ENCODE peak calls at places on chromosome 10, in seven cellular contexts. V, A, T, M, O, F and Z are unnamed samples.

GRCh38 chr10:30542001-30542861 is 87.3 kb downstream of the LYZL2 start:
- DNase-seq in T (no peak), O (no peak), V (no peak), A (peak), F (no peak), M (no peak), Z (no peak)

GRCh38 chr10:35961501-35961900 is 319.4 kb upstream of the FZD8 start:
- DNase-seq in T (no peak), V (no peak), O (no peak), F (peak), A (no peak), M (peak), Z (no peak)

GRCh38 chr10:45091968-45092367 is 91.2 kb downstream of the ZNF22 start:
- DNase-seq in T (no peak), M (no peak), A (no peak), V (no peak), F (no peak), O (peak), Z (no peak)

GRCh38 chr10:114311496-114312195 is 72.6 kb downstream of the VWA2 start:
- DNase-seq in T (peak), F (no peak), O (no peak), M (no peak), V (no peak), A (no peak), Z (no peak)

GRCh38 chr10:109966961-109967738 is 40.6 kb upstream of the ADD3 start:
- DNase-seq in M (peak), A (no peak), T (no peak), V (no peak), O (peak), F (peak), Z (peak)

GRCh38 chr10:48431871-48432270 is 125.4 kb downstream of the MAPK8 start:
- DNase-seq in O (no peak), A (no peak), M (peak), F (no peak), V (no peak), T (no peak), Z (no peak)

GRCh38 chr10:3873728-3874461 is 88.9 kb upstream of the KLF6 start:
- DNase-seq in O (no peak), A (peak), M (peak), T (no peak), V (no peak), F (no peak), Z (peak)

GRCh38 chr10:69716711-69717560 is 84.8 kb upstream of the COL13A1 start:
- DNase-seq in M (peak), O (no peak), F (peak), T (no peak), V (no peak), A (peak), Z (no peak)

GRCh38 chr10:29780096-29780495 is 145.3 kb upstream of the SVIL start:
- DNase-seq in T (no peak), F (no peak), O (no peak), M (no peak), V (no peak), A (no peak), Z (no peak)

GRCh38 chr10:133158756-133159610 is 1.0 kb upstream of the KNDC1 start:
- DNase-seq in F (no peak), O (no peak), T (peak), M (no peak), A (no peak), V (no peak), Z (no peak)

GRCh38 chr10:101833466-101833865 is 10.1 kb downstream of the KCNIP2 start:
- DNase-seq in F (no peak), A (no peak), T (peak), M (no peak), V (no peak), O (no peak), Z (no peak)

GRCh38 chr10:24207781-24208611 is 942 bp upstream of the KIAA1217 start:
- DNase-seq in F (peak), A (no peak), M (peak), T (no peak), O (no peak), V (no peak), Z (peak)

GRCh38 chr10:6592080-6592479 is 12.0 kb upstream of the PRKCQ start:
- DNase-seq in O (no peak), T (no peak), M (no peak), V (no peak), F (no peak), A (no peak), Z (no peak)

GRCh38 chr10:35339946-35340345 is 3.6 kb downstream of the CCNY start:
- DNase-seq in A (peak), V (no peak), F (peak), T (no peak), M (no peak), O (peak), Z (no peak)

GRCh38 chr10:70664702-70665195 is 7.6 kb upstream of the ADAMTS14 start:
- DNase-seq in M (peak), T (no peak), O (no peak), F (peak), A (no peak), V (no peak), Z (peak)

GRCh38 chr10:78035025-78035424 is 1.4 kb downstream of the RPS24 start:
- DNase-seq in O (no peak), V (no peak), F (peak), M (peak), A (no peak), T (no peak), Z (no peak)

GRCh38 chr10:69090687-69091450 is 3.0 kb downstream of the SRGN start:
- DNase-seq in T (no peak), F (peak), V (no peak), M (no peak), A (no peak), O (no peak), Z (peak)

GRCh38 chr10:50396491-50397311 is 145.4 kb upstream of the ASAH2 start:
- DNase-seq in A (peak), T (no peak), V (no peak), O (no peak), M (peak), F (peak), Z (peak)

GRCh38 chr10:59006511-59007306 is 169.7 kb upstream of the PHYHIPL start:
- DNase-seq in V (no peak), M (peak), F (peak), T (no peak), A (peak), O (no peak), Z (peak)

GRCh38 chr10:58951087-58951486 is 225.4 kb upstream of the PHYHIPL start:
- DNase-seq in V (no peak), O (no peak), T (no peak), M (no peak), A (no peak), F (no peak), Z (no peak)

GRCh38 chr10:79328737-79329504 is 18.3 kb upstream of the PPIF start:
- DNase-seq in T (peak), O (no peak), V (no peak), M (peak), F (peak), A (no peak), Z (no peak)

GRCh38 chr10:100022403-100022802 is 12.7 kb upstream of the DNMBP start:
- DNase-seq in A (no peak), V (no peak), O (peak), T (no peak), M (peak), F (peak), Z (peak)

GRCh38 chr10:106189254-106189653 is 975.3 kb downstream of the SORCS1 start:
- DNase-seq in V (no peak), A (peak), M (peak), T (no peak), O (no peak), F (peak), Z (no peak)

GRCh38 chr10:69991151-69991550 is 61.5 kb upstream of the MACROH2A2 start:
- DNase-seq in O (no peak), M (no peak), A (no peak), F (no peak), V (no peak), T (no peak), Z (no peak)

GRCh38 chr10:76467104-76467503 is 1035.7 kb downstream of the LRMDA start:
- DNase-seq in A (no peak), F (no peak), O (no peak), V (no peak), M (no peak), T (no peak), Z (no peak)